ENCODE peak calls at places on chromosomes 4 and X, in ten cellular contexts. C is H9, U is astrocyte, W is PC-3, M is GM23248, H is HepG2, R is trophoblast cell, V is endothelial cell of umbilical vein, B is MM.1S, P is mammary epithelial cell. J is an unnamed sample.

GRCh38 chrX:155056877-155057792 is 13.8 kb downstream of the CMC4 start:
- DNase-seq in W (peak; percentile 73), V (peak; percentile 82), M (peak; percentile 71), U (peak; percentile 51), H (peak; percentile 43), P (peak; percentile 53), R (peak; percentile 49), B (peak; percentile 56), C (peak; percentile 79), J (peak; percentile 76)

GRCh38 chrX:39730671-39731389 is 366.9 kb downstream of the BCOR start:
- DNase-seq in M (peak; percentile 84), B (peak; percentile 27), P (peak; percentile 31), R (peak; percentile 43), C (peak; percentile 92), V (peak; percentile 71), U (peak; percentile 92), W (peak; percentile 74), H (peak; percentile 4), J (peak; percentile 91)

GRCh38 chrX:49309401-49309981 is 6.0 kb downstream of the GAGE10 start:
- DNase-seq in W (peak; percentile 45), U (peak; percentile 4), H (no peak), B (no peak), P (peak; percentile 9), V (peak; percentile 10), C (peak; percentile 51), M (peak; percentile 50), R (no peak), J (peak; percentile 13)

GRCh38 chrX:18640686-18641085 is 31.2 kb downstream of the RS1 start:
- DNase-seq in W (no peak), R (no peak), V (no peak), P (no peak), C (peak; percentile 85), U (no peak), H (no peak), B (no peak), M (no peak), J (no peak)

GRCh38 chr4:88792268-88792781 is 94.7 kb upstream of the NAP1L5 start:
- DNase-seq in C (no peak), H (peak; percentile 9), U (peak; percentile 83), R (peak; percentile 69), W (peak; percentile 63), V (no peak), B (no peak), M (peak; percentile 86), P (peak; percentile 96), J (peak; percentile 85)

GRCh38 chr4:183157215-183157614 is 58.2 kb downstream of the WWC2 start:
- DNase-seq in M (no peak), C (no peak), B (no peak), U (no peak), R (no peak), P (no peak), V (no peak), H (no peak), W (peak; percentile 15), J (no peak)

GRCh38 chr4:142079951-142080350 is 443.6 kb downstream of the IL15 start:
- DNase-seq in C (no peak), R (no peak), W (no peak), P (no peak), U (no peak), V (no peak), M (no peak), B (no peak), H (no peak), J (no peak)

GRCh38 chrX:14899607-14900006 is 26.4 kb downstream of the MOSPD2 start:
- DNase-seq in V (peak; percentile 81), C (no peak), H (no peak), B (peak; percentile 7), R (no peak), U (peak; percentile 63), W (peak; percentile 46), M (peak; percentile 58), P (peak; percentile 67), J (peak; percentile 72)

GRCh38 chr4:17771284-17771908 is 10.0 kb downstream of the FAM184B start:
- DNase-seq in B (no peak), P (peak; percentile 79), R (no peak), C (no peak), M (no peak), V (no peak), W (no peak), H (no peak), U (no peak), J (no peak)

GRCh38 chr4:185426960-185427688 is 1.4 kb upstream of the UFSP2 start:
- DNase-seq in B (no peak), M (no peak), H (no peak), U (no peak), R (peak; percentile 51), C (no peak), P (peak; percentile 54), V (no peak), W (no peak), J (no peak)

GRCh38 chr4:176376032-176376614 is 56.4 kb downstream of the SPCS3 start:
- DNase-seq in P (no peak), U (peak; percentile 13), B (peak; percentile 59), V (peak; percentile 48), R (no peak), C (no peak), W (peak; percentile 58), M (peak; percentile 46), H (no peak), J (peak; percentile 23)

GRCh38 chrX:39944416-39944815 is 153.3 kb downstream of the BCOR start:
- DNase-seq in P (no peak), W (no peak), M (no peak), R (no peak), B (no peak), H (no peak), V (no peak), U (no peak), C (no peak), J (no peak)

GRCh38 chr4:168765726-168766125 is 244.3 kb downstream of the CBR4 start:
- DNase-seq in P (peak; percentile 75), C (no peak), B (no peak), M (peak; percentile 78), R (no peak), V (peak; percentile 42), H (no peak), U (peak; percentile 95), W (peak; percentile 82), J (peak; percentile 79)

GRCh38 chrX:34365482-34365881 is 233.4 kb upstream of the FAM47A start:
- DNase-seq in H (no peak), V (peak; percentile 65), M (peak; percentile 26), U (no peak), W (peak; percentile 30), R (no peak), P (peak; percentile 17), C (no peak), B (no peak), J (peak; percentile 65)

GRCh38 chrX:39158801-39159657 is 357.8 kb downstream of the MID1IP1 start:
- DNase-seq in W (peak; percentile 33), U (peak; percentile 97), B (peak; percentile 66), C (no peak), V (no peak), M (peak; percentile 26), H (no peak), P (peak; percentile 31), R (peak; percentile 36), J (peak; percentile 97)

DNA sequence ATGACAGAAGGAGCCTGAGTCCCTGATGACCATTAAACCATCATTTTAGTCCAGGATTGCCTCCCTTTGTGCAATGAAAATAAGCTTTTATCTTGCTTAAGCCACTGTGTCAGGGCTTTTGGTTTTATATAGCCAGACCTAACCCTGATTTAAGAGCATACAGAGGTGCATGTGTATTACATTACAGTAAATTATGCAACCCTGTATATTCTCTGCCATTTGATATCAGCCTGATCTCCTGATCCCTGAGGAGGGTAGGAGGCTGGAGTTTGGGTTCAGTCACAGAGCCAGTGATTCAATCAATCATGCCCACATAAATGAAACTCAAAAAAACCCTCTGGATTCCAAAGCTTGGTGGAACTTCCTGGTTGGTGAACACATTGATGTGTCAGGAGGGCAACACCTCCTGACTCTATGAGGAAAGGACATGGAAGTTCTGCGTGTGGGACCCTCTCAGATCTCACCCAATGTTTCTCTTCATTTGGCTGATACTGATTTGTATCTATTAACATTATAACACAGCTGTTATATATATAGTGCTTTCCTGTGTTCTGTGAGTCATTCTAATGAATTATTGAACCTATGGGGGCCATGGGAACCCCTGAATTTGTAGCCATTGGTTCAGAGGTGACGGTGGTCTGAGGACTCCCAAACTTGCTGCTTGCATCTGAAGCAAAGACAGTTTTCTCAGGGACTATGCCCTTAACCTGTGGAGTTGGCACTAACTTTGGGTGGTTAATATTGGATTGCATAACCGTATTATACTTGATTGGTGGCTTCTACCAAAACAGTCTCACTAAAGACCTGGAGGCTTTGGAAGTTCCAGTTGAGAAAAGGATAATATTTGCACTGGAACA is 7.5 kb upstream of the KLHL8 start:
- DNase-seq in P (peak; percentile 19), M (no peak), W (no peak), C (no peak), V (no peak), U (no peak), H (no peak), R (no peak), B (no peak), J (no peak)
- H3K79me2 ChIP-seq in P (no peaks in the 10 kb centered on the region), M (no peaks in the 10 kb centered on the region), W (no peaks in the 10 kb centered on the region), C (no peaks in the 10 kb centered on the region), V (no peaks in the 10 kb centered on the region), U (no peaks in the 10 kb centered on the region), H (no peaks in the 10 kb centered on the region), R (no peaks in the 10 kb centered on the region), B (no peaks in the 10 kb centered on the region), J (no peaks in the 10 kb centered on the region)

GRCh38 chr4:25320374-25321172 is 8.0 kb downstream of the ZCCHC4 start:
- DNase-seq in C (no peak), U (peak; percentile 85), B (no peak), W (peak; percentile 80), V (no peak), H (no peak), P (peak; percentile 83), M (peak; percentile 89), R (no peak), J (peak; percentile 87)
- H3K79me2 ChIP-seq in C (no peaks in the 10 kb centered on the region), U (peaks cover 3% of the 10 kb centered on the region), B (peaks cover 3% of the 10 kb centered on the region), W (no peaks in the 10 kb centered on the region), V (no peaks in the 10 kb centered on the region), H (peaks cover 5% of the 10 kb centered on the region), P (peaks cover 3% of the 10 kb centered on the region), M (no peaks in the 10 kb centered on the region), R (no peaks in the 10 kb centered on the region), J (no peaks in the 10 kb centered on the region)

DNA sequence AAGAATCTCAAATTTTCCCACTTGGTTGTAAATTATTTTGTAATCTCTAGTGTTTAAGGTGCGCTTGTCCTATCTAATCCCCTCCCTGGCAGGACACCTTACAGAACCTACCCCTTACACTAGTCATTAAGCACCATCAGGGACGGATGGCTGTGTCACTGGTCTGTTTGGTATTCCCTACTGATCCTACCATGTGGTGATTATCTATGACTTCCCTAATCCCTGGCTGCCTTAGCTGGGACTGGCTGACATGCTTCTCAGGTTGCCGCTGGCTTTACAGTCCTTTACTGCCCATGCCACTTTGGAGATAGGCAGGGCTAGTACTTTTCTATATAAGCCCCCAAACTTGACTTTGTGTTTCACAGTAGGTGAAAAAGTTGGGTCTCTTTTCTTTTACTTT is 58.6 kb downstream of the ELOVL6 start:
- DNase-seq in B (no peak), U (no peak), R (no peak), M (no peak), C (no peak), P (no peak), W (no peak), H (no peak), V (no peak), J (no peak)
- H3K79me2 ChIP-seq in B (no peaks in the 10 kb centered on the region), U (peaks cover 5% of the 10 kb centered on the region), R (peaks cover 2% of the 10 kb centered on the region), M (no peaks in the 10 kb centered on the region), C (peaks cover 2% of the 10 kb centered on the region), P (peaks cover 23% of the 10 kb centered on the region), W (no peaks in the 10 kb centered on the region), H (no peaks in the 10 kb centered on the region), V (no peaks in the 10 kb centered on the region), J (no peaks in the 10 kb centered on the region)

DNA sequence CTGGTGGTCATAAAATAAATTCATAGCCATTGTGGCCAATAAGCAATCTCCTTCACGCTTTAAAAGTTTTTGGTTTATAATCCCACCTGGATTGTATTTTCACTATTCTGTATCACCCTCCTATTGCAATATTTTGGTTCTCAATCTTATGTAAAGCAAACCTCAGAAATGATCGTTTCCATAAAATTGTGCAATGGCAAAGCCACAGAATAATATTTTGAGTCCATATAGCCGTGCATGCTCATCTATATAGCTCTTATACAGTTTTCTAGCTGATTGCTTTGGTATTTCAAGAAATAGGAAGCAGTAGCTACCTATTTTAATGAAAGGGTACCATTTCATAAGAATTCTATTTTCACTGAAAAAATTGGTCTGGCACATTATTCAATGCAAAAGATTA is 10.0 kb upstream of the HAND2 start:
- DNase-seq in M (no peak), B (no peak), R (no peak), W (no peak), V (no peak), H (no peak), C (no peak), U (no peak), P (no peak), J (no peak)
- H3K79me2 ChIP-seq in M (peaks cover 37% of the 10 kb centered on the region), B (no peaks in the 10 kb centered on the region), R (no peaks in the 10 kb centered on the region), W (no peaks in the 10 kb centered on the region), V (no peaks in the 10 kb centered on the region), H (no peaks in the 10 kb centered on the region), C (no peaks in the 10 kb centered on the region), U (no peaks in the 10 kb centered on the region), P (no peaks in the 10 kb centered on the region), J (no peaks in the 10 kb centered on the region)